ENCODE peak calls at places on chromosomes 4 and X, in nine cellular contexts. One of them, this sample, is unnamed.

GRCh38 chr4:187606581-187606980 is 389.0 kb upstream of the ZFP42 start:
- DNase-seq in tibial nerve: peak; percentile 25
- DNase-seq in body of pancreas: peak; percentile 33
- DNase-seq in suprapubic skin: no peak
- DNase-seq in Peyer's patch: no peak
- DNase-seq in uterus: no peak
- DNase-seq in upper lobe of left lung: peak; percentile 32
- DNase-seq in heart left ventricle: no peak
- DNase-seq in breast epithelium: no peak
- DNase-seq in this sample: no peak

GRCh38 chr4:168589154-168589553 is 92.3 kb downstream of the PALLD start:
- DNase-seq in breast epithelium: peak; percentile 68
- DNase-seq in Peyer's patch: no peak
- DNase-seq in suprapubic skin: no peak
- DNase-seq in upper lobe of left lung: no peak
- DNase-seq in heart left ventricle: no peak
- DNase-seq in tibial nerve: no peak
- DNase-seq in body of pancreas: no peak
- DNase-seq in uterus: no peak
- DNase-seq in this sample: peak; percentile 8

GRCh38 chr4:46392421-46392820 is 2.5 kb upstream of the GABRA2 start:
- DNase-seq in suprapubic skin: no peak
- DNase-seq in breast epithelium: no peak
- DNase-seq in upper lobe of left lung: no peak
- DNase-seq in heart left ventricle: no peak
- DNase-seq in tibial nerve: no peak
- DNase-seq in uterus: no peak
- DNase-seq in Peyer's patch: no peak
- DNase-seq in body of pancreas: no peak
- DNase-seq in this sample: no peak

GRCh38 chr4:79429113-79430034 is 21.3 kb upstream of the GK2 start:
- DNase-seq in upper lobe of left lung: no peak
- DNase-seq in suprapubic skin: no peak
- DNase-seq in Peyer's patch: no peak
- DNase-seq in uterus: no peak
- DNase-seq in body of pancreas: no peak
- DNase-seq in tibial nerve: no peak
- DNase-seq in breast epithelium: no peak
- DNase-seq in heart left ventricle: no peak
- DNase-seq in this sample: no peak

GRCh38 chr4:147760176-147760575 is 28.3 kb downstream of the ARHGAP10 start:
- DNase-seq in upper lobe of left lung: peak; percentile 36
- DNase-seq in tibial nerve: no peak
- DNase-seq in suprapubic skin: no peak
- DNase-seq in body of pancreas: peak; percentile 40
- DNase-seq in breast epithelium: no peak
- DNase-seq in uterus: no peak
- DNase-seq in heart left ventricle: no peak
- DNase-seq in Peyer's patch: no peak
- DNase-seq in this sample: no peak

GRCh38 chr4:7052923-7053715 is 9.9 kb downstream of the TADA2B start:
- DNase-seq in uterus: no peak
- DNase-seq in upper lobe of left lung: peak; percentile 94
- DNase-seq in Peyer's patch: no peak
- DNase-seq in tibial nerve: no peak
- DNase-seq in suprapubic skin: no peak
- DNase-seq in heart left ventricle: no peak
- DNase-seq in body of pancreas: no peak
- DNase-seq in breast epithelium: no peak
- DNase-seq in this sample: peak; percentile 93

GRCh38 chrX:47235691-47236103 is 2.9 kb downstream of the USP11 start:
- DNase-seq in body of pancreas: no peak
- DNase-seq in Peyer's patch: no peak
- DNase-seq in uterus: no peak
- DNase-seq in suprapubic skin: no peak
- DNase-seq in upper lobe of left lung: no peak
- DNase-seq in heart left ventricle: no peak
- DNase-seq in tibial nerve: no peak
- DNase-seq in breast epithelium: no peak
- DNase-seq in this sample: no peak

GRCh38 chr4:1249148-1249730 is 309 bp upstream of the CTBP1 start:
- DNase-seq in tibial nerve: peak; percentile 66
- DNase-seq in body of pancreas: peak; percentile 89
- DNase-seq in suprapubic skin: peak; percentile 84
- DNase-seq in Peyer's patch: peak; percentile 92
- DNase-seq in breast epithelium: peak; percentile 76
- DNase-seq in heart left ventricle: peak; percentile 93
- DNase-seq in upper lobe of left lung: peak; percentile 92
- DNase-seq in uterus: peak; percentile 84
- DNase-seq in this sample: peak; percentile 88

GRCh38 chrX:11792461-11793421 is 34.7 kb downstream of the MSL3 start:
- DNase-seq in body of pancreas: peak; percentile 18
- DNase-seq in upper lobe of left lung: peak; percentile 46
- DNase-seq in heart left ventricle: no peak
- DNase-seq in Peyer's patch: no peak
- DNase-seq in tibial nerve: no peak
- DNase-seq in suprapubic skin: no peak
- DNase-seq in breast epithelium: no peak
- DNase-seq in uterus: no peak
- DNase-seq in this sample: peak; percentile 37

GRCh38 chr4:40562681-40563080 is 67.0 kb downstream of the RBM47 start:
- DNase-seq in upper lobe of left lung: no peak
- DNase-seq in tibial nerve: no peak
- DNase-seq in suprapubic skin: no peak
- DNase-seq in breast epithelium: no peak
- DNase-seq in body of pancreas: no peak
- DNase-seq in Peyer's patch: no peak
- DNase-seq in uterus: no peak
- DNase-seq in heart left ventricle: no peak
- DNase-seq in this sample: no peak

GRCh38 chrX:36087366-36087765 is 167.8 kb downstream of the CFAP47 start:
- DNase-seq in Peyer's patch: no peak
- DNase-seq in upper lobe of left lung: no peak
- DNase-seq in uterus: no peak
- DNase-seq in suprapubic skin: no peak
- DNase-seq in heart left ventricle: no peak
- DNase-seq in body of pancreas: no peak
- DNase-seq in breast epithelium: no peak
- DNase-seq in tibial nerve: no peak
- DNase-seq in this sample: no peak

GRCh38 chrX:65690057-65690855 is 22.8 kb downstream of the MSN start:
- DNase-seq in body of pancreas: no peak
- DNase-seq in suprapubic skin: no peak
- DNase-seq in Peyer's patch: no peak
- DNase-seq in upper lobe of left lung: no peak
- DNase-seq in breast epithelium: no peak
- DNase-seq in heart left ventricle: no peak
- DNase-seq in tibial nerve: no peak
- DNase-seq in uterus: no peak
- DNase-seq in this sample: peak; percentile 71

GRCh38 chr4:8540586-8540985 is 39.6 kb upstream of the GPR78 start:
- DNase-seq in suprapubic skin: peak; percentile 28
- DNase-seq in Peyer's patch: peak; percentile 33
- DNase-seq in tibial nerve: no peak
- DNase-seq in heart left ventricle: no peak
- DNase-seq in body of pancreas: no peak
- DNase-seq in uterus: no peak
- DNase-seq in breast epithelium: no peak
- DNase-seq in upper lobe of left lung: no peak
- DNase-seq in this sample: no peak

GRCh38 chr4:187090401-187090800 is 366.7 kb upstream of the FAT1 start:
- DNase-seq in suprapubic skin: no peak
- DNase-seq in heart left ventricle: no peak
- DNase-seq in upper lobe of left lung: no peak
- DNase-seq in uterus: no peak
- DNase-seq in tibial nerve: no peak
- DNase-seq in body of pancreas: no peak
- DNase-seq in breast epithelium: no peak
- DNase-seq in Peyer's patch: no peak
- DNase-seq in this sample: no peak

GRCh38 chr4:138979742-138980141 is 35.8 kb upstream of the NOCT start:
- DNase-seq in suprapubic skin: no peak
- DNase-seq in tibial nerve: no peak
- DNase-seq in uterus: no peak
- DNase-seq in body of pancreas: no peak
- DNase-seq in heart left ventricle: no peak
- DNase-seq in breast epithelium: no peak
- DNase-seq in Peyer's patch: no peak
- DNase-seq in upper lobe of left lung: no peak
- DNase-seq in this sample: no peak

GRCh38 chr4:39324446-39324845 is 41.7 kb downstream of the RFC1 start:
- DNase-seq in upper lobe of left lung: no peak
- DNase-seq in tibial nerve: no peak
- DNase-seq in breast epithelium: no peak
- DNase-seq in heart left ventricle: no peak
- DNase-seq in uterus: no peak
- DNase-seq in body of pancreas: no peak
- DNase-seq in Peyer's patch: no peak
- DNase-seq in suprapubic skin: no peak
- DNase-seq in this sample: no peak

GRCh38 chr4:28225005-28225404 is 1364.4 kb downstream of the STIM2 start:
- DNase-seq in breast epithelium: no peak
- DNase-seq in uterus: no peak
- DNase-seq in tibial nerve: no peak
- DNase-seq in body of pancreas: no peak
- DNase-seq in upper lobe of left lung: no peak
- DNase-seq in Peyer's patch: no peak
- DNase-seq in heart left ventricle: no peak
- DNase-seq in suprapubic skin: no peak
- DNase-seq in this sample: no peak

GRCh38 chrX:41002021-41002420 is 83.2 kb upstream of the USP9X start:
- DNase-seq in breast epithelium: no peak
- DNase-seq in suprapubic skin: no peak
- DNase-seq in tibial nerve: no peak
- DNase-seq in body of pancreas: peak; percentile 43
- DNase-seq in upper lobe of left lung: no peak
- DNase-seq in Peyer's patch: no peak
- DNase-seq in uterus: no peak
- DNase-seq in heart left ventricle: no peak
- DNase-seq in this sample: no peak

GRCh38 chrX:151727346-151727745 is 7.2 kb upstream of the CNGA2 start:
- DNase-seq in breast epithelium: no peak
- DNase-seq in body of pancreas: no peak
- DNase-seq in upper lobe of left lung: no peak
- DNase-seq in Peyer's patch: no peak
- DNase-seq in tibial nerve: no peak
- DNase-seq in suprapubic skin: peak; percentile 36
- DNase-seq in heart left ventricle: no peak
- DNase-seq in uterus: no peak
- DNase-seq in this sample: no peak

GRCh38 chr4:112063260-112063659 is 82.0 kb upstream of the FAM241A start:
- DNase-seq in suprapubic skin: no peak
- DNase-seq in upper lobe of left lung: no peak
- DNase-seq in uterus: no peak
- DNase-seq in breast epithelium: no peak
- DNase-seq in tibial nerve: no peak
- DNase-seq in body of pancreas: no peak
- DNase-seq in heart left ventricle: no peak
- DNase-seq in Peyer's patch: no peak
- DNase-seq in this sample: no peak
- TF ChIP-seq POLR2A in suprapubic skin: no peak
- TF ChIP-seq POLR2A in upper lobe of left lung: no peak
- TF ChIP-seq POLR2A in uterus: no peak
- TF ChIP-seq POLR2A in breast epithelium: no peak
- TF ChIP-seq POLR2A in tibial nerve: no peak
- TF ChIP-seq POLR2A in body of pancreas: no peak
- TF ChIP-seq POLR2A in heart left ventricle: no peak
- TF ChIP-seq POLR2A in Peyer's patch: no peak
- TF ChIP-seq POLR2A in this sample: no peak

GRCh38 chr4:77157859-77158486 is 966 bp downstream of the CCNG2 start:
- DNase-seq in breast epithelium: peak; percentile 84
- DNase-seq in uterus: peak; percentile 88
- DNase-seq in body of pancreas: peak; percentile 82
- DNase-seq in heart left ventricle: peak; percentile 93
- DNase-seq in suprapubic skin: peak; percentile 93
- DNase-seq in Peyer's patch: peak; percentile 89
- DNase-seq in tibial nerve: peak; percentile 83
- DNase-seq in upper lobe of left lung: peak; percentile 94
- DNase-seq in this sample: peak; percentile 93
- TF ChIP-seq POLR2A in breast epithelium: no peak
- TF ChIP-seq POLR2A in uterus: peak; percentile 23
- TF ChIP-seq POLR2A in body of pancreas: peak; percentile 52
- TF ChIP-seq POLR2A in heart left ventricle: no peak
- TF ChIP-seq POLR2A in suprapubic skin: no peak
- TF ChIP-seq POLR2A in Peyer's patch: no peak
- TF ChIP-seq POLR2A in tibial nerve: peak; percentile 76
- TF ChIP-seq POLR2A in upper lobe of left lung: no peak
- TF ChIP-seq POLR2A in this sample: no peak

DNA sequence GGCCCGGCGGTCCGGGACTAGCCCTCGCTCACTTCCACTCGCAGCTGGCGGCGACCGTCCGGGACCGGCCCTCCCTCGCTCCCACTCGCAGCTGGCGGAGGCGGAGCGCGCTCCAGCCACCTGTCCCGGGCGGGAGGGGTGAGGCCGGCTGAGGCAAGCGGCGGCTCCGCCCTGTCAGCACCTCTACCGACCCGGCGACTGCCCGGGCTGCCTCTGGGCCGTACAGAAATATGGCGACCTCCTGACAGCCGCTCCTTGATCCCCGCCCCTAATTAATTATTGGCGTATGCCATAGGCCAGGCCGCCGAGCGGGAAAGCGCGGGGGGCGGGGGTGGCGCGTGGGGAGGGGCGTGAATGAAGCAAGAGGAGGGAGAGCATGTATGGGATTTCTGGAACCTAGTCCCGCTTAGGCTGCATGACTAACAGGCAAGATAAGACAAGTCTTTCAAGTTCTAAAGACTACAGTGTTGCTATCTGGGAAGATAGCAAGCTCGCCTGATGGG is at the start of gene MORC4:
- DNase-seq in uterus: peak; percentile 85
- DNase-seq in heart left ventricle: peak; percentile 85
- DNase-seq in Peyer's patch: peak; percentile 85
- DNase-seq in suprapubic skin: peak; percentile 87
- DNase-seq in upper lobe of left lung: peak; percentile 78
- DNase-seq in tibial nerve: peak; percentile 63
- DNase-seq in body of pancreas: peak; percentile 91
- DNase-seq in breast epithelium: peak; percentile 67
- DNase-seq in this sample: peak; percentile 86
- TF ChIP-seq POLR2A in uterus: no peak
- TF ChIP-seq POLR2A in heart left ventricle: no peak
- TF ChIP-seq POLR2A in Peyer's patch: peak; percentile 26
- TF ChIP-seq POLR2A in suprapubic skin: no peak
- TF ChIP-seq POLR2A in upper lobe of left lung: no peak
- TF ChIP-seq POLR2A in tibial nerve: peak; percentile 69
- TF ChIP-seq POLR2A in body of pancreas: peak; percentile 78
- TF ChIP-seq POLR2A in breast epithelium: no peak
- TF ChIP-seq POLR2A in this sample: no peak

DNA sequence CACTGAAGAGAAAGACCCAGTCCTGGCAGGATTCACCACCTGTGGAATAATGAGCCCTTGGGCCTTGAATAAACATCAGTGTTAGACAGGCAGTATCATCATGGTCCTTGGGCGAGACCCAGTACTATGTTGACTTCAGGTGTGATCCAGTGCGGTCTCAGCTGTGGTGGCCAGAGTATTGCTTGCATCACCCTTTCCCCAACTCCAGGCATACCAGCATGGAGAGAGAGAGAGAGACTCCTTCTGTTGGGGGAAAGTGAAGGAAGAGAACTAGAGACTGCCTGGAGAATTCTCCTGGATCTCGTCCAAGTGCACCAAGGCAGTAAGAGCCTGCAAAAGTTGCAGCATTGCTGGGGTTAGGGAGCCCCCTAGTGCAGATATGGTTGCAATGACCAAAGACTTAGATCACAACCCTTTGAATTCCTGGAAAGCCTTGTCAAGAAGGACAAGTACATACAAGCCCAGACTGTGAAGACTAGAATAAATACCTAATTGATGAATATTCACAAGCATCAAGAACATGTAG is 61.1 kb upstream of the VAMP7 start:
- DNase-seq in Peyer's patch: peak; percentile 51
- DNase-seq in suprapubic skin: no peak
- DNase-seq in breast epithelium: peak; percentile 27
- DNase-seq in upper lobe of left lung: peak; percentile 70
- DNase-seq in uterus: peak; percentile 35
- DNase-seq in tibial nerve: peak; percentile 49
- DNase-seq in body of pancreas: peak; percentile 72
- DNase-seq in heart left ventricle: no peak
- DNase-seq in this sample: peak; percentile 70
- TF ChIP-seq POLR2A in Peyer's patch: no peak
- TF ChIP-seq POLR2A in suprapubic skin: no peak
- TF ChIP-seq POLR2A in breast epithelium: no peak
- TF ChIP-seq POLR2A in upper lobe of left lung: no peak
- TF ChIP-seq POLR2A in uterus: no peak
- TF ChIP-seq POLR2A in tibial nerve: no peak
- TF ChIP-seq POLR2A in body of pancreas: no peak
- TF ChIP-seq POLR2A in heart left ventricle: no peak
- TF ChIP-seq POLR2A in this sample: no peak

This sample was measured in thyroid gland.